ENCODE peak calls at places on chromosomes 4 and X, in six cellular contexts. One of them, this sample, is unnamed.

GRCh38 chr4:169645627-169646026 is 25.2 kb downstream of the CLCN3 start:
- DNase-seq in CD8-positive, alpha-beta T cell: no peak
- DNase-seq in heart left ventricle: no peak
- DNase-seq in epithelial cell of esophagus: no peak
- DNase-seq in heart right ventricle: no peak
- DNase-seq in MM.1S: no peak
- DNase-seq in this sample: no peak

GRCh38 chr4:168514249-168514852 is 17.5 kb downstream of the PALLD start:
- DNase-seq in heart right ventricle: no peak
- DNase-seq in MM.1S: peak
- DNase-seq in heart left ventricle: no peak
- DNase-seq in CD8-positive, alpha-beta T cell: no peak
- DNase-seq in epithelial cell of esophagus: peak
- DNase-seq in this sample: no peak

GRCh38 chrX:54423161-54423888 is 16.9 kb upstream of the TSR2 start:
- DNase-seq in heart right ventricle: no peak
- DNase-seq in MM.1S: no peak
- DNase-seq in CD8-positive, alpha-beta T cell: no peak
- DNase-seq in epithelial cell of esophagus: no peak
- DNase-seq in heart left ventricle: no peak
- DNase-seq in this sample: no peak

GRCh38 chr4:22625301-22625700 is 67.4 kb upstream of the GBA3 start:
- DNase-seq in CD8-positive, alpha-beta T cell: no peak
- DNase-seq in heart right ventricle: no peak
- DNase-seq in epithelial cell of esophagus: peak
- DNase-seq in MM.1S: no peak
- DNase-seq in heart left ventricle: no peak
- DNase-seq in this sample: no peak

GRCh38 chrX:66731398-66731797 is 92.5 kb upstream of the EDA2R start:
- DNase-seq in CD8-positive, alpha-beta T cell: no peak
- DNase-seq in heart right ventricle: no peak
- DNase-seq in epithelial cell of esophagus: peak
- DNase-seq in MM.1S: peak
- DNase-seq in heart left ventricle: no peak
- DNase-seq in this sample: no peak

GRCh38 chr4:100450449-100450848 is 67.4 kb downstream of the EMCN start:
- DNase-seq in heart left ventricle: no peak
- DNase-seq in heart right ventricle: no peak
- DNase-seq in epithelial cell of esophagus: peak
- DNase-seq in CD8-positive, alpha-beta T cell: no peak
- DNase-seq in MM.1S: no peak
- DNase-seq in this sample: no peak

GRCh38 chr4:118279920-118280432 is 72.8 kb downstream of the PRSS12 start:
- DNase-seq in CD8-positive, alpha-beta T cell: no peak
- DNase-seq in heart left ventricle: no peak
- DNase-seq in MM.1S: no peak
- DNase-seq in epithelial cell of esophagus: no peak
- DNase-seq in heart right ventricle: no peak
- DNase-seq in this sample: no peak

GRCh38 chr4:82578935-82579334 is 17.1 kb upstream of the TMEM150C start:
- DNase-seq in CD8-positive, alpha-beta T cell: no peak
- DNase-seq in epithelial cell of esophagus: no peak
- DNase-seq in heart right ventricle: no peak
- DNase-seq in MM.1S: no peak
- DNase-seq in heart left ventricle: no peak
- DNase-seq in this sample: no peak

GRCh38 chr4:38856046-38856445 is 571 bp downstream of the TLR6 start:
- DNase-seq in heart left ventricle: no peak
- DNase-seq in MM.1S: peak
- DNase-seq in heart right ventricle: peak
- DNase-seq in epithelial cell of esophagus: no peak
- DNase-seq in CD8-positive, alpha-beta T cell: no peak
- DNase-seq in this sample: no peak

GRCh38 chrX:118152721-118153120 is 36.1 kb upstream of the KLHL13 start:
- DNase-seq in heart right ventricle: peak
- DNase-seq in epithelial cell of esophagus: no peak
- DNase-seq in heart left ventricle: no peak
- DNase-seq in MM.1S: no peak
- DNase-seq in CD8-positive, alpha-beta T cell: no peak
- DNase-seq in this sample: no peak

GRCh38 chr4:109191216-109191615 is 111.2 kb downstream of the COL25A1 start:
- DNase-seq in MM.1S: no peak
- DNase-seq in heart left ventricle: no peak
- DNase-seq in heart right ventricle: no peak
- DNase-seq in CD8-positive, alpha-beta T cell: no peak
- DNase-seq in epithelial cell of esophagus: no peak
- DNase-seq in this sample: no peak

GRCh38 chr4:3451956-3452355 is 10.2 kb downstream of the HGFAC start:
- DNase-seq in MM.1S: no peak
- DNase-seq in heart left ventricle: no peak
- DNase-seq in CD8-positive, alpha-beta T cell: no peak
- DNase-seq in epithelial cell of esophagus: peak
- DNase-seq in heart right ventricle: no peak
- DNase-seq in this sample: no peak

GRCh38 chrX:40912166-40912565 is 173.1 kb upstream of the USP9X start:
- DNase-seq in heart right ventricle: no peak
- DNase-seq in MM.1S: no peak
- DNase-seq in heart left ventricle: no peak
- DNase-seq in epithelial cell of esophagus: no peak
- DNase-seq in CD8-positive, alpha-beta T cell: no peak
- DNase-seq in this sample: no peak

GRCh38 chr4:158035662-158036195 is 137.1 kb downstream of the GASK1B start:
- DNase-seq in MM.1S: peak
- DNase-seq in CD8-positive, alpha-beta T cell: no peak
- DNase-seq in epithelial cell of esophagus: no peak
- DNase-seq in heart left ventricle: no peak
- DNase-seq in heart right ventricle: no peak
- DNase-seq in this sample: no peak

GRCh38 chr4:26201119-26201518 is 119.7 kb upstream of the RBPJ start:
- DNase-seq in heart right ventricle: no peak
- DNase-seq in epithelial cell of esophagus: no peak
- DNase-seq in heart left ventricle: no peak
- DNase-seq in MM.1S: no peak
- DNase-seq in CD8-positive, alpha-beta T cell: no peak
- DNase-seq in this sample: no peak

GRCh38 chr4:141180991-141181760 is 39.5 kb upstream of the ZNF330 start:
- DNase-seq in MM.1S: no peak
- DNase-seq in heart left ventricle: no peak
- DNase-seq in epithelial cell of esophagus: no peak
- DNase-seq in heart right ventricle: no peak
- DNase-seq in CD8-positive, alpha-beta T cell: no peak
- DNase-seq in this sample: no peak

GRCh38 chr4:86498560-86499166 is 95.5 kb upstream of the PTPN13 start:
- DNase-seq in CD8-positive, alpha-beta T cell: no peak
- DNase-seq in epithelial cell of esophagus: peak
- DNase-seq in heart right ventricle: peak
- DNase-seq in MM.1S: peak
- DNase-seq in heart left ventricle: no peak
- DNase-seq in this sample: no peak

GRCh38 chr4:153233761-153234371 is 29.6 kb downstream of the TRIM2 start:
- DNase-seq in heart right ventricle: no peak
- DNase-seq in epithelial cell of esophagus: peak
- DNase-seq in CD8-positive, alpha-beta T cell: no peak
- DNase-seq in MM.1S: no peak
- DNase-seq in heart left ventricle: no peak
- DNase-seq in this sample: no peak

GRCh38 chr4:145276044-145276443 is 95.7 kb upstream of the OTUD4 start:
- DNase-seq in heart right ventricle: no peak
- DNase-seq in epithelial cell of esophagus: no peak
- DNase-seq in CD8-positive, alpha-beta T cell: no peak
- DNase-seq in heart left ventricle: no peak
- DNase-seq in MM.1S: no peak
- DNase-seq in this sample: no peak

GRCh38 chr4:168830777-168831512 is 179.1 kb downstream of the CBR4 start:
- DNase-seq in heart left ventricle: no peak
- DNase-seq in epithelial cell of esophagus: no peak
- DNase-seq in MM.1S: no peak
- DNase-seq in CD8-positive, alpha-beta T cell: no peak
- DNase-seq in heart right ventricle: no peak
- DNase-seq in this sample: no peak

GRCh38 chr4:91957963-91958362 is 345.8 kb upstream of the GRID2 start:
- DNase-seq in CD8-positive, alpha-beta T cell: no peak
- DNase-seq in MM.1S: no peak
- DNase-seq in heart right ventricle: no peak
- DNase-seq in heart left ventricle: no peak
- DNase-seq in epithelial cell of esophagus: no peak
- DNase-seq in this sample: no peak

GRCh38 chrX:155778844-155779553 is 102.1 kb upstream of the VAMP7 start:
- DNase-seq in CD8-positive, alpha-beta T cell: no peak
- DNase-seq in MM.1S: no peak
- DNase-seq in heart left ventricle: no peak
- DNase-seq in epithelial cell of esophagus: no peak
- DNase-seq in heart right ventricle: no peak
- DNase-seq in this sample: no peak
- TF ChIP-seq CTCF in CD8-positive, alpha-beta T cell: no peak
- TF ChIP-seq CTCF in MM.1S: no peak
- TF ChIP-seq CTCF in heart left ventricle: no peak
- TF ChIP-seq CTCF in epithelial cell of esophagus: no peak
- TF ChIP-seq CTCF in heart right ventricle: no peak
- TF ChIP-seq CTCF in this sample: no peak

GRCh38 chr4:997375-998071 is 4.3 kb upstream of the SLC26A1 start:
- DNase-seq in heart right ventricle: no peak
- DNase-seq in CD8-positive, alpha-beta T cell: no peak
- DNase-seq in epithelial cell of esophagus: no peak
- DNase-seq in MM.1S: no peak
- DNase-seq in heart left ventricle: peak
- DNase-seq in this sample: no peak

GRCh38 chr4:996030-996993 is 3.1 kb upstream of the SLC26A1 start:
- DNase-seq in MM.1S: no peak
- DNase-seq in CD8-positive, alpha-beta T cell: no peak
- DNase-seq in heart left ventricle: peak
- DNase-seq in heart right ventricle: no peak
- DNase-seq in epithelial cell of esophagus: no peak
- DNase-seq in this sample: no peak

GRCh38 chr4:996994-997374 is 3.8 kb upstream of the SLC26A1 start:
- DNase-seq in heart right ventricle: no peak
- DNase-seq in epithelial cell of esophagus: no peak
- DNase-seq in MM.1S: no peak
- DNase-seq in heart left ventricle: peak
- DNase-seq in CD8-positive, alpha-beta T cell: no peak
- DNase-seq in this sample: no peak

GRCh38 chr4:993111-994029 is at the start of gene SLC26A1:
- DNase-seq in heart left ventricle: peak
- DNase-seq in MM.1S: no peak
- DNase-seq in CD8-positive, alpha-beta T cell: no peak
- DNase-seq in heart right ventricle: no peak
- DNase-seq in epithelial cell of esophagus: no peak
- DNase-seq in this sample: no peak

DNA sequence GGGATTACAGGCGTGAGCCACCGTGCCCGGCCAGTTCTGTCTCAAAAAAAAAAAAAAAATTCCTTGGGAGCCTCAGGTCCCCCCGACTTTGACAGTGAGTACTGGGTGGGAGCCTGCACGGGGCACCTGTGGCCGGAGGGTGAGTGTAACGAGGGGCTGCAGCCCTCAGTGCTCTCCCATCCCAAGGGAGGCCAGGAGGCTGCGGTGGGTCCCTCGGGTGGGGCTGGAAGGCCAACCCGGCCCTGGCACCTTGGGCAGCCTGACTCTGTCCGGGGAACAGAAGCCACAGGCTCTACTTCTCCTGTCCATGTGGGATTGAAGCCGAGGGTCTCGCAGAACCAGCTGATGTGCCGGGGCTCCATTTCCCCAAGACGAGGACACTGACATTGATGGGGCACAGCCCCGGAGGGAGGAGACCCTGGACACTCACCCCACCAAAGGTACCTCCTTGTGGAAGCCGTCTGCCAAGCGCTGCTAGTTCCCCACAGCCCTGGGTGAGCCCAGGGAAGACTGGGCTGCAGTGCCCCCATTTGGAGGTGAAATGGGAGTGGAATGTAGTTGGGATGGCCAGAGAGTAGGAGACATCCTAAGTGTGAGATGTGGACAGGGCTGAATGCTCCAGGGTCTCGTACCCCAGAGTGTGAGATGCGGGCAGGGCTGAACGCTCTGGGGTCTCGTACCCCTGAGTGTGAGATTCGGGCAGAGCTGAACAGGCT is 2.3 kb upstream of the SLC26A1 start:
- DNase-seq in CD8-positive, alpha-beta T cell: no peak
- DNase-seq in heart right ventricle: no peak
- DNase-seq in heart left ventricle: peak
- DNase-seq in epithelial cell of esophagus: no peak
- DNase-seq in MM.1S: no peak
- DNase-seq in this sample: no peak
- TF ChIP-seq CTCF in CD8-positive, alpha-beta T cell: no peak
- TF ChIP-seq CTCF in heart right ventricle: no peak
- TF ChIP-seq CTCF in heart left ventricle: no peak
- TF ChIP-seq CTCF in epithelial cell of esophagus: peak
- TF ChIP-seq CTCF in MM.1S: no peak
- TF ChIP-seq CTCF in this sample: no peak

GRCh38 chrX:119790977-119791436 is 423 bp downstream of the RPL39 start:
- DNase-seq in CD8-positive, alpha-beta T cell: no peak
- DNase-seq in epithelial cell of esophagus: peak
- DNase-seq in MM.1S: peak
- DNase-seq in heart right ventricle: peak
- DNase-seq in heart left ventricle: no peak
- DNase-seq in this sample: no peak
- TF ChIP-seq CTCF in CD8-positive, alpha-beta T cell: no peak
- TF ChIP-seq CTCF in epithelial cell of esophagus: peak
- TF ChIP-seq CTCF in MM.1S: peak
- TF ChIP-seq CTCF in heart right ventricle: peak
- TF ChIP-seq CTCF in heart left ventricle: no peak
- TF ChIP-seq CTCF in this sample: peak

GRCh38 chrX:1321689-1322088 is 14.9 kb upstream of the IL3RA start:
- DNase-seq in heart left ventricle: peak
- DNase-seq in epithelial cell of esophagus: no peak
- DNase-seq in CD8-positive, alpha-beta T cell: no peak
- DNase-seq in MM.1S: no peak
- DNase-seq in heart right ventricle: no peak
- DNase-seq in this sample: no peak

GRCh38 chrX:1327651-1328304 is 8.8 kb upstream of the IL3RA start:
- DNase-seq in CD8-positive, alpha-beta T cell: no peak
- DNase-seq in heart left ventricle: peak
- DNase-seq in heart right ventricle: no peak
- DNase-seq in MM.1S: no peak
- DNase-seq in epithelial cell of esophagus: no peak
- DNase-seq in this sample: no peak

GRCh38 chrX:1325515-1326116 is 11.0 kb upstream of the IL3RA start:
- DNase-seq in heart left ventricle: peak
- DNase-seq in CD8-positive, alpha-beta T cell: no peak
- DNase-seq in MM.1S: peak
- DNase-seq in epithelial cell of esophagus: no peak
- DNase-seq in heart right ventricle: no peak
- DNase-seq in this sample: no peak

GRCh38 chrX:1322393-1322792 is 14.2 kb upstream of the IL3RA start:
- DNase-seq in epithelial cell of esophagus: no peak
- DNase-seq in CD8-positive, alpha-beta T cell: no peak
- DNase-seq in heart right ventricle: no peak
- DNase-seq in MM.1S: no peak
- DNase-seq in heart left ventricle: peak
- DNase-seq in this sample: no peak

DNA sequence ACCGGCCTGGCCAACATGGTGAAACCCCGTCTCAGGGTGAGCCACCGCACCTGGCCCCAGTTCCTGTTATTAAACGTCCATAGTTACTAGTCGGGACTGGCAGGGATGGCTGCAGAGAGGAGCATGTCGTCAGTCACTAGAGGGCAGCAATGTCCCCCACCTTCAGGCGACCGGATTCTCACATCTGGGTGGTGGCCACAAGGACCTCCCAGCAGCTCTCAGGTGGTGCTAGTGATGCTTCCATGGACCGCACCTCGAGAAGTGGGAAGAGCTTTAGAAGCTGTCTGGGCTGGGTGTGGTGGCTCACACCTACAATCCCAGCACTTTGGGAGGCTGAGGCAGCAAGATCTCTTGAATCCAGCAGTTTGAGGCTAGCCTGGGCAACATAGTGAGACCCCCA is 13.3 kb upstream of the IL3RA start:
- DNase-seq in MM.1S: peak
- DNase-seq in epithelial cell of esophagus: no peak
- DNase-seq in CD8-positive, alpha-beta T cell: peak
- DNase-seq in heart left ventricle: peak
- DNase-seq in heart right ventricle: peak
- DNase-seq in this sample: no peak
- TF ChIP-seq CTCF in MM.1S: peak
- TF ChIP-seq CTCF in epithelial cell of esophagus: no peak
- TF ChIP-seq CTCF in CD8-positive, alpha-beta T cell: peak
- TF ChIP-seq CTCF in heart left ventricle: peak
- TF ChIP-seq CTCF in heart right ventricle: peak
- TF ChIP-seq CTCF in this sample: peak

This sample was measured in osteocyte.